ENCODE peak calls at places on chromosome 18, in five cellular contexts. L, X, F, Q and A are unnamed samples.
A peak's percentile ranks its signal among the peaks of the same experiment; 100 is the strongest.

GRCh38 chr18:28003451-28003850 is 173.5 kb downstream of the CDH2 start:
- DNase-seq in X (no peak), F (no peak), L (no peak), Q (no peak), A (no peak)

GRCh38 chr18:31819106-31819924 is 58.6 kb upstream of the SLC25A52 start:
- DNase-seq in X (peak; percentile 92), L (peak; percentile 69), F (peak; percentile 42), Q (no peak), A (no peak)

GRCh38 chr18:40357536-40357935 is 1597.5 kb upstream of the PIK3C3 start:
- DNase-seq in Q (no peak), F (no peak), X (no peak), L (no peak), A (no peak)

GRCh38 chr18:66079401-66079800 is 328.6 kb downstream of the CDH7 start:
- DNase-seq in L (no peak), F (no peak), X (no peak), Q (no peak), A (no peak)

GRCh38 chr18:44651453-44651852 is 29.2 kb upstream of the SETBP1 start:
- DNase-seq in Q (no peak), X (peak; percentile 21), F (peak; percentile 92), L (no peak), A (no peak)

GRCh38 chr18:36672437-36673344 is 156.1 kb downstream of the TPGS2 start:
- DNase-seq in X (no peak), F (no peak), Q (peak; percentile 72), L (no peak), A (no peak)

GRCh38 chr18:37502036-37502435 is 63.6 kb downstream of the CELF4 start:
- DNase-seq in X (no peak), L (no peak), F (no peak), Q (no peak), A (no peak)

GRCh38 chr18:23547306-23547705 is 39.0 kb downstream of the NPC1 start:
- DNase-seq in L (no peak), X (no peak), Q (no peak), F (peak; percentile 78), A (no peak)

GRCh38 chr18:35171315-35171987 is 69.4 kb upstream of the ZNF397 start:
- DNase-seq in F (no peak), X (no peak), Q (no peak), L (no peak), A (no peak)

GRCh38 chr18:54250846-54251251 is 18.5 kb upstream of the POLI start:
- DNase-seq in L (no peak), X (no peak), Q (no peak), F (no peak), A (no peak)

GRCh38 chr18:54251606-54252400 is 17.5 kb upstream of the POLI start:
- DNase-seq in L (no peak), F (peak; percentile 67), Q (no peak), X (no peak), A (no peak)

GRCh38 chr18:54242327-54242726 is 17.9 kb upstream of the MBD2 start:
- DNase-seq in Q (no peak), X (no peak), F (no peak), L (no peak), A (no peak)

DNA sequence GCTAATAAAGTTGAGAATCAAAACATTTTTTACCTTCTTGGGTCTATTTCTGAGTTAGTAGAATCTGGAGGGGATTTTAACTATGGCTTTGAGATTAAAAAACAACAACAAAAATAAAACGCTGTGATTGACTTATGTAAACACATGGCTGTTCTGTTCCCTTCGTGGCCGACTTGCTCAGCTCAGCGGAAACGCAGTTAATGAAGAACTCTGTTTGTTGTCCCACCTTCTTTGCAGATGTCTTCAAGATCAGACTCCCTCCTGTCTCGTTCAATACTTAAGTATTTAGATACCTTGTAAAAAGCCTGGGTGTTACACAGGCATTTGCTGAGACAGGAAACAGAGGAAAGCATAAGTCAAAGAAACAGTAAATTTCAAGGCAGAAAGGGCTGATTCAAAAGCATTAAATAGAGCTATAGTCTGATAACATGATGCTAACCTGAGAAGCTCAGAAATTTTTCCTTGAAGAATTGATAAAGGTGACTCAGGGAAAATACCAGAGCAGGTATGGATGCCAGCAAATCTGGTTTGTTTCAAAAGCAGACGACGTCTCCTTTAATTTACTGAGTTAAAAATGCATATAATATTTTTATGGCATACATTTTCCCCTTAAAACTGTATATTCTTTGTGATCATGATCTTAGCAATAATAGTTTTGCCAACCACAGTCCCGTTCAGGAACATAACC is 21.7 kb upstream of the POLI start:
- DNase-seq in F (no peak), Q (no peak), X (peak; percentile 42), L (no peak), A (no peak)
- H3K4me1 ChIP-seq in F (peaks cover 25% of the 10 kb centered on the region), Q (no peaks in the 10 kb centered on the region), X (peaks cover 16% of the 10 kb centered on the region), L (peaks cover 8% of the 10 kb centered on the region), A (peaks cover 27% of the 10 kb centered on the region)

GRCh38 chr18:58541137-58541788 is 87.6 kb downstream of the ALPK2 start:
- DNase-seq in F (no peak), Q (no peak), X (peak; percentile 81), L (no peak), A (no peak)
- TF ChIP-seq CTCF in F (peak; percentile 46), Q (peak; percentile 8), X (peak; percentile 88), L (peak; percentile 15), A (peak; percentile 28)

GRCh38 chr18:48929212-48929612 is 21.6 kb downstream of the SMAD7 start:
- DNase-seq in X (no peak), Q (no peak), L (no peak), F (no peak), A (no peak)
- H3K4me1 ChIP-seq in X (peaks cover 95% of the 10 kb centered on the region), Q (peaks cover 87% of the 10 kb centered on the region), L (peaks cover 90% of the 10 kb centered on the region), F (no peaks in the 10 kb centered on the region), A (peaks cover 98% of the 10 kb centered on the region)

GRCh38 chr18:79934311-79935097 is 16.9 kb downstream of the SLC66A2 start:
- DNase-seq in L (peak; percentile 53), F (no peak), X (no peak), Q (peak; percentile 44), A (peak; percentile 65)
- TF ChIP-seq CTCF in L (no peak), F (no peak), X (peak; percentile 39), Q (no peak), A (peak; percentile 42)